ENCODE peak calls at places on chromosome 21, in six cellular contexts. One of them, this sample, is unnamed.

GRCh38 chr21:37758997-37759396 is 157.3 kb downstream of the KCNJ6 start:
- DNase-seq in prostate gland: peak; percentile 28
- DNase-seq in AG04450: peak; percentile 13
- DNase-seq in KBM-7: peak; percentile 19
- DNase-seq in bronchial epithelial cell: peak; percentile 16
- DNase-seq in NCI-H2107: peak; percentile 14
- DNase-seq in this sample: no peak

GRCh38 chr21:37787456-37787855 is 128.8 kb downstream of the KCNJ6 start:
- DNase-seq in KBM-7: no peak
- DNase-seq in NCI-H2107: no peak
- DNase-seq in AG04450: peak; percentile 76
- DNase-seq in prostate gland: no peak
- DNase-seq in bronchial epithelial cell: peak; percentile 74
- DNase-seq in this sample: no peak

GRCh38 chr21:16891821-16892220 is 621.0 kb upstream of the CXADR start:
- DNase-seq in AG04450: peak; percentile 29
- DNase-seq in bronchial epithelial cell: peak; percentile 60
- DNase-seq in NCI-H2107: no peak
- DNase-seq in KBM-7: no peak
- DNase-seq in prostate gland: peak; percentile 58
- DNase-seq in this sample: no peak

GRCh38 chr21:45539046-45539795 is 3.0 kb downstream of the SLC19A1 start:
- DNase-seq in prostate gland: no peak
- DNase-seq in NCI-H2107: no peak
- DNase-seq in KBM-7: no peak
- DNase-seq in AG04450: no peak
- DNase-seq in bronchial epithelial cell: no peak
- DNase-seq in this sample: no peak

GRCh38 chr21:42406201-42406601 is 2.5 kb downstream of the UBASH3A start:
- DNase-seq in NCI-H2107: no peak
- DNase-seq in AG04450: no peak
- DNase-seq in KBM-7: no peak
- DNase-seq in prostate gland: no peak
- DNase-seq in bronchial epithelial cell: no peak
- DNase-seq in this sample: no peak

GRCh38 chr21:43608225-43608624 is 51.1 kb downstream of the HSF2BP start:
- DNase-seq in NCI-H2107: no peak
- DNase-seq in bronchial epithelial cell: peak; percentile 89
- DNase-seq in AG04450: no peak
- DNase-seq in KBM-7: peak; percentile 41
- DNase-seq in prostate gland: no peak
- DNase-seq in this sample: peak; percentile 13

GRCh38 chr21:38383411-38384245 is 114.6 kb downstream of the ERG start:
- DNase-seq in prostate gland: no peak
- DNase-seq in AG04450: no peak
- DNase-seq in bronchial epithelial cell: no peak
- DNase-seq in NCI-H2107: no peak
- DNase-seq in KBM-7: no peak
- DNase-seq in this sample: no peak

GRCh38 chr21:42227909-42228708 is 9.2 kb downstream of the ABCG1 start:
- DNase-seq in NCI-H2107: no peak
- DNase-seq in prostate gland: peak; percentile 39
- DNase-seq in KBM-7: peak; percentile 61
- DNase-seq in AG04450: peak; percentile 32
- DNase-seq in bronchial epithelial cell: peak; percentile 96
- DNase-seq in this sample: peak; percentile 22